ENCODE peak calls at places on chromosome 15, in four cellular contexts. V is K562, H is GM12878, R is HepG2. T is an unnamed sample.

GRCh38 chr15:67003586-67003985 is 61.8 kb upstream of the SMAD3 start:
- DNase-seq in V (no peak), H (no peak), R (no peak), T (no peak)

GRCh38 chr15:78726870-78727551 is 84.3 kb downstream of the ADAMTS7 start:
- DNase-seq in V (peak), H (no peak), R (peak), T (peak)

GRCh38 chr15:73986055-73986775 is 5.9 kb downstream of the STOML1 start:
- DNase-seq in V (no peak), H (no peak), R (no peak), T (no peak)

GRCh38 chr15:31381801-31382692 is 55.4 kb downstream of the KLF13 start:
- DNase-seq in V (no peak), H (no peak), R (no peak), T (no peak)

GRCh38 chr15:35481992-35482391 is 64.0 kb downstream of the DPH6 start:
- DNase-seq in V (no peak), H (no peak), R (no peak), T (no peak)

GRCh38 chr15:56672721-56673120 is 60.6 kb downstream of the ZNF280D start:
- DNase-seq in V (no peak), H (no peak), R (no peak), T (no peak)

GRCh38 chr15:66802087-66803001 is 100.3 kb downstream of the SMAD6 start:
- DNase-seq in V (no peak), H (no peak), R (no peak), T (no peak)

GRCh38 chr15:71111950-71112349 is 3.3 kb upstream of the THSD4 start:
- DNase-seq in V (no peak), H (no peak), R (no peak), T (no peak)

GRCh38 chr15:75578206-75578947 is 738 bp downstream of the PTPN9 start:
- DNase-seq in V (peak), H (no peak), R (no peak), T (peak)

GRCh38 chr15:69031013-69032001 is 16.8 kb downstream of the NOX5 start:
- DNase-seq in V (peak), H (no peak), R (no peak), T (peak)

GRCh38 chr15:55914446-55914845 is 79.0 kb downstream of the NEDD4 start:
- DNase-seq in V (no peak), H (no peak), R (no peak), T (no peak)

GRCh38 chr15:78691167-78691872 is 50.3 kb upstream of the CHRNB4 start:
- DNase-seq in V (no peak), H (no peak), R (no peak), T (no peak)

GRCh38 chr15:84736375-84736774 is 12.0 kb upstream of the ZNF592 start:
- DNase-seq in V (no peak), H (peak), R (no peak), T (no peak)

GRCh38 chr15:90603893-90604292 is 74.2 kb downstream of the CRTC3 start:
- DNase-seq in V (no peak), H (no peak), R (no peak), T (no peak)

GRCh38 chr15:92817339-92817886 is 82.7 kb upstream of the CHD2 start:
- DNase-seq in V (no peak), H (no peak), R (no peak), T (no peak)

GRCh38 chr15:67880651-67881182 is 40.9 kb upstream of the RNU6-1 start:
- DNase-seq in V (no peak), H (no peak), R (peak), T (no peak)

GRCh38 chr15:53918180-53919079 is 59.8 kb upstream of the UNC13C start:
- DNase-seq in V (no peak), H (no peak), R (peak), T (no peak)

GRCh38 chr15:44798815-44799214 is 62.5 kb downstream of the TRIM69 start:
- DNase-seq in V (peak), H (no peak), R (peak), T (no peak)

GRCh38 chr15:69018951-69019350 is 4.5 kb downstream of the NOX5 start:
- DNase-seq in V (no peak), H (no peak), R (no peak), T (no peak)

GRCh38 chr15:65801229-65801813 is 9.2 kb upstream of the DENND4A start:
- DNase-seq in V (no peak), H (no peak), R (peak), T (no peak)

GRCh38 chr15:94804613-94805012 is 573.3 kb downstream of the MCTP2 start:
- DNase-seq in V (no peak), H (no peak), R (no peak), T (no peak)

GRCh38 chr15:79283252-79284048 is 928 bp downstream of the ANKRD34C start:
- DNase-seq in V (peak), H (no peak), R (no peak), T (peak)

GRCh38 chr15:68789921-68790575 is 30.6 kb downstream of the ANP32A start:
- DNase-seq in V (no peak), H (no peak), R (no peak), T (peak)

GRCh38 chr15:62975515-62975914 is 67.0 kb upstream of the TPM1 start:
- DNase-seq in V (no peak), H (no peak), R (no peak), T (no peak)

GRCh38 chr15:60363024-60363674 is 34.6 kb downstream of the ANXA2 start:
- DNase-seq in V (no peak), H (no peak), R (no peak), T (no peak)

GRCh38 chr15:74167891-74168331 is 5.6 kb upstream of the ISLR start:
- DNase-seq in V (no peak), H (no peak), R (no peak), T (no peak)

GRCh38 chr15:88391006-88391405 is 76.2 kb downstream of the MRPL46 start:
- DNase-seq in V (no peak), H (no peak), R (no peak), T (no peak)

GRCh38 chr15:101170568-101171350 is 81.1 kb downstream of the CHSY1 start:
- DNase-seq in V (no peak), H (no peak), R (no peak), T (no peak)
- TF ChIP-seq ETV6 in V (no peak), H (no peak), R (no peak), T (no peak)

DNA sequence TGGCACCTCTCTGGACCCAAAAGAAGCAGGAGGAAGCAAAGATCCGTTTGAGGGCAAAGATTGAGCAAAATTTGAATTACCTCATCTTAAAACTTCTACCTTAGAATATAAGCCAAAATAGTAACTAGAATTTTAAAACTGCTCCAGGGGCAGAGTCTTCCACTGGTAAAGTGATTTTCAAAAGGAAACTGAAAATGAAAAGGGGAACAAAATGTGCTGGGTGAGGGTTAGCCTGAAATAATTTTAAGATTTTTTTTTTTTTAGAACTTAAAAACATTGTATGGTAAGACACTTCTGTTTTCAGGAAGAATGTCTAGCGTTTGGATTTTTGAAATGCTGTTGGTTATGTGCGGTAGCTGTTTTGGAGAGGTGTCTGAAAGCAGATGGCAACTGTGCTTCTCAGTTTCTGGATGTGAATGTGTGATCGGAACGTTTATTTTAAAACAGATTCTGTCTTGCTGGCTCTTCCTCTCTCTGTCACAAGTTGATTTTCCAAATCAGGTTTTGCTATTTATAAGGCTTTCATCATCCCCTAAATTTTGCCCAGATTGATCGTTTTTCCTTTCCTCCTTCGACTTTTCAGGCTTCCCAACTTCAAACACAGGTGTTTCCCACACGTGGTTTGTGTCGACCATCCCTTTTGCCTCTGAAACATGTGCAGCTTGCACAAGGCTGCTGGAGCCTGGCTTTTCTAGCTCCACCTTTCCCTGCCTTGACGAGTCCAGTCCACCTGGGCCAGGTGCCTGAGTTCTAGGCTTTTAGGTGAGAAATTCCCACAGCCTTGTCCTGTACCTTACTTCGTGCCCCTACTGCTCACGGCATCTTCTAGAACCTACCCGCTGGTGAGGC is 3.3 kb downstream of the LRRK1 start:
- DNase-seq in V (no peak), H (no peak), R (no peak), T (no peak)
- TF ChIP-seq TCF7 in V (no peak), H (no peak), R (no peak), T (no peak)

GRCh38 chr15:96381463-96381862 is 51.0 kb downstream of the NR2F2 start:
- DNase-seq in V (no peak), H (no peak), R (no peak), T (no peak)
- TF ChIP-seq ETV6 in V (no peak), H (no peak), R (no peak), T (no peak)

DNA sequence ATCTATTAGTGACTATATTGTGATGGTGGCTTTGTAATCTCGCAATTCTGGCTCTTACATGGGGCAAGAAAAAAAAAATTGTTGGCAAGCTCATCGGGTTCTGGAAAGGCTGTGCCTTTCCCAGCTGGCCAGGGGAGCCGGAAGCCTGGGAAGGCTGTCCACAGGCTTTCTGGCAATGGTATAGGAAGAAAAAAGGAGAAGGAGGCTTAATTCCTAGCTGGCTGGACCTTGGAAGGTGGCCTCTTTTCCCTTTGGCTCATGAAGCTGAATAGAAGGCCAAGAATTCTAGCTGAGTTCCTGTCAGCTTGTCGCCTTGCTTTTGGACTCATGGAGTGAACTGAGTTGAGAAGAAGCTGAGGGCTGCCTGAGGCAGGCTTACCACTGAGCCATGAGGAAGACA is 243.4 kb upstream of the SEMA6D start:
- DNase-seq in V (no peak), H (no peak), R (no peak), T (no peak)
- TF ChIP-seq TCF7 in V (no peak), H (no peak), R (no peak), T (no peak)